ENCODE peak calls at places on chromosomes 4 and X, in five cellular contexts. U is upper lobe of left lung, D is tibial nerve, V is ovary, O is IMR-90. L is an unnamed sample.

GRCh38 chr4:7960790-7961655 is 21.4 kb upstream of the AFAP1 start:
- DNase-seq in U (peak), D (no peak), V (peak), O (peak), L (no peak)

GRCh38 chrX:134601240-134601639 is 57.0 kb downstream of the PLAC1 start:
- DNase-seq in U (no peak), D (no peak), V (no peak), O (peak), L (no peak)

GRCh38 chrX:12080265-12080664 is 58.0 kb upstream of the FRMPD4 start:
- DNase-seq in U (no peak), D (no peak), V (no peak), O (peak), L (no peak)

GRCh38 chr4:150972592-150972991 is 42.5 kb downstream of the LRBA start:
- DNase-seq in U (no peak), D (no peak), V (no peak), O (peak), L (no peak)

GRCh38 chr4:113293043-113293560 is 243.6 kb downstream of the ANK2 start:
- DNase-seq in U (no peak), D (no peak), V (peak), O (peak), L (no peak)

GRCh38 chrX:125289209-125289608 is 30.5 kb upstream of the TEX13C start:
- DNase-seq in U (no peak), D (no peak), V (no peak), O (peak), L (no peak)

GRCh38 chrX:96929036-96929435 is 45.3 kb downstream of the RPA4 start:
- DNase-seq in U (no peak), D (no peak), V (no peak), O (no peak), L (no peak)

GRCh38 chr4:147332101-147332500 is 148.8 kb upstream of the EDNRA start:
- DNase-seq in U (no peak), D (no peak), V (no peak), O (no peak), L (no peak)

GRCh38 chr4:177573487-177573886 is 131.2 kb upstream of the AGA start:
- DNase-seq in U (no peak), D (no peak), V (no peak), O (peak), L (no peak)

GRCh38 chr4:128978985-128979384 is 114.4 kb downstream of the SCLT1 start:
- DNase-seq in U (no peak), D (no peak), V (no peak), O (no peak), L (no peak)

GRCh38 chr4:185112104-185112503 is 31.0 kb upstream of the SLC25A4 start:
- DNase-seq in U (peak), D (no peak), V (peak), O (peak), L (no peak)

GRCh38 chr4:185117300-185117934 is 25.6 kb upstream of the SLC25A4 start:
- DNase-seq in U (no peak), D (no peak), V (no peak), O (no peak), L (no peak)

GRCh38 chr4:185119927-185120630 is 23.0 kb upstream of the SLC25A4 start:
- DNase-seq in U (no peak), D (no peak), V (no peak), O (peak), L (peak)

GRCh38 chr4:185113340-185113739 is 29.7 kb upstream of the SLC25A4 start:
- DNase-seq in U (no peak), D (no peak), V (no peak), O (peak), L (no peak)

DNA sequence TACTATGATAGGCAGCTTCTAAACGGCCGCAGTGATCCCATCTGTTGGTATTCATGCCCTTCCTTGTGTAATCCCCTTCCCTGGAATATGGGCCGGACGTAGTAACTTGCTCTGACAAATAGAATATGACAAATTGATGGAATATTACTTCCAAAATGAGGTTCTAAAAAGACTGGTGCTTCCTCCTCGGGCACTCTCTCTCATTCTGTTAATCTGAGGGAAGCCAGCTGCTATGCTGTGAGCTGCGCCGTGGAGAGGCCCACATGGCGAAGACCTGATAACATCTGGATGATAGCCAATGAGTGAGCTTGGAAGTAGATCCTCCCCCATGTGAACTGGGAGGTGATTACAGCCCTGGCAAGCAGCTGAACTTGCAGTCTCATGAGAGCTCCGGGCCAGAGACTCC is 27.2 kb upstream of the SLC25A4 start:
- DNase-seq in U (peak), D (no peak), V (peak), O (peak), L (peak)
- TF ChIP-seq POLR2A in U (no peak), D (no peak), V (no peak), O (no peak), L (no peak)

GRCh38 chr4:143555676-143556075 is 42.2 kb downstream of the SMARCA5 start:
- DNase-seq in U (peak), D (no peak), V (no peak), O (peak), L (no peak)

GRCh38 chr4:143558286-143558685 is 44.8 kb downstream of the SMARCA5 start:
- DNase-seq in U (no peak), D (no peak), V (no peak), O (no peak), L (peak)

GRCh38 chr4:143559757-143560147 is 46.2 kb downstream of the SMARCA5 start:
- DNase-seq in U (no peak), D (no peak), V (no peak), O (no peak), L (no peak)

GRCh38 chr4:143554728-143555597 is 41.5 kb downstream of the SMARCA5 start:
- DNase-seq in U (no peak), D (no peak), V (no peak), O (no peak), L (no peak)

DNA sequence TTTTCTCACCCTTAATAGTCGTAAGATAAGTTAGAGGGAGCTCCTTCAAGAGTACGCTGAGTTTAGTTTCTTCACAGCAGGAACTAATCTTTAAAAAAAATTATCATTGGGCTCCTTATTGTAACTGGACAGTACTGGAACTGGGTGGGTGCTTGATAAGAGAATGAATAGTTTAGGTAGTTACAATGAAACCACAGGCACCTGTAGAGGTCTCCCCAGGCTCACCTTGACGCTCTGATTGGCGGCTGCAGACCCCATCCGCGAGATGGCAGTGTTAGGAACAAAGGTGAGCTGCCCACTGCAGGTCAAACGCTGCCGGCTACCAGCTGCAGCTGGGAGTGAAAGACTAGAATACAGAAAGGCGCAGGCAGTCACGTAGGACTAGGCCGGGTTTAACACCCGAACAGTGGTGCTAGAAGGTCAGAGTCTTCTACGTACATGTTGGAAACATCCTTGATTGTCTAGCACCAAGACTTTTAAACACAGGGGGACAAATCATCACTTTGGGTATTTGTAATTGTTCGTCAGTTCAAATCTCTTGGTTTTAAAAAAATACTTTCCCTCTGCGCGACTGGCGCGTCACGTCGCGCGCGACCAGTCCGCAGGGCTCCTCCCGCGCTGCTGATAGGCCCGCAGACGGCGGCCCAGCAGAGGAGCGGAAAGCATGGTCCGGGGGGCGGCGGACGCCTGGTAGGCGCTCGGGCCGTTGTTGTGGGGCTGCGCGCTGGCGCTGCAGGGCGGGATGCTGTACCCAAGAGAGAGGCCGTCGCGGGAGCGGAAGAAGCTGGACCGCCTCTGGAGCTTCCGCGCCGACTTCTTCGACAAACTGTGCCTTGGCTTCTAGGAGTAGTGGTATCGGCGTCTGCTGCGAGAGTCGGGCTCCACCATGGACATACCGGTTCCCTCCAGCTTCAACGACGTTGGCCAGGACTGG is 45.6 kb downstream of the SMARCA5 start:
- DNase-seq in U (peak), D (peak), V (peak), O (peak), L (peak)
- TF ChIP-seq POLR2A in U (no peak), D (no peak), V (no peak), O (no peak), L (peak)

DNA sequence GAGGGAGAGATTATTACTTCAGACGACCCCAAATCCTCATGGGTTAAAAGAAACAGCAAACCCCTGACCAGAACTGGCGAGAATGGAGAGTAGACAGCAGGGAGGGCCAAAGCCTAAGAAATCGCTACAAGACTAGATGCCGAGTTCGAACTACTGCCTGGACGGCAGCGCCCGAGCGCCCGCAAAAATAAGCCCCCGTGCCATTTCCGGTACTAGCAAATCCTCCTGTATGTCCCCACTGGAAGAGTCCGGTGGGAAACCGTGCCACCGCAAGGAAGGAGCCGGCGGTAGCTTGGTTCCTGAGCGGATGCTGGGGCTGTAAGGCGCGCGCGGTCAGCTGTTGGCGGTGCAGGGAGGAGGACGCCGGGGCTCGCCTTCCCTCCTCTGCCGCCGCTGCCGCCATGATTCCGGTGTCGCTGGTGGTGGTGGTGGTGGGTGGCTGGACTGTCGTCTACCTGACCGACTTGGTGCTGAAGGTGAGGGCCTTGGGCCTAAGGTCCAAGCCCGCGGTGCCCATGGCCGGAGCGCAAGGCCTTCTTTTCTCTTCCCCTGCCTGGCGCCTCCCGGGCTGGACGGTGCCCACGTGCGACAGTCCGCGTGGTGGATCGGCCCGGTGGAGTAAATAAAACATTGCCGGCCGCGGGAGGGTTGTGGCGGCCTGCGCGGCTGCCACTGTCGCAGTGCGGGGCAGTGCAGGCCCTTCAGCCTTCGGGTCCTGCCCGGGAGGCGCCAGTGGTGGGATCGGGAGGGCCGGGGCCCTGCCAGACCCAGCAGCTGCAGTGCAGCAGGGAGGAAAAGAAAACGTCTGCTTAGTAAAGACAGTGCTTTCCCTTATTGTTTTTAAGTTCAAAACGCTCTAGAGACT is at the start of gene MBTPS2:
- DNase-seq in U (peak), D (peak), V (peak), O (peak), L (peak)
- TF ChIP-seq POLR2A in U (peak), D (peak), V (peak), O (peak), L (peak)

GRCh38 chrX:16771483-16772398 is 14.5 kb upstream of the TXLNG start:
- DNase-seq in U (no peak), D (no peak), V (no peak), O (peak), L (peak)
- TF ChIP-seq POLR2A in U (no peak), D (no peak), V (no peak), O (peak), L (peak)

GRCh38 chrX:47631676-47632075 is 1.9 kb upstream of the CFP start:
- DNase-seq in U (no peak), D (no peak), V (no peak), O (no peak), L (no peak)

GRCh38 chrX:47637546-47638195 is 7.9 kb upstream of the CFP start:
- DNase-seq in U (peak), D (no peak), V (no peak), O (no peak), L (peak)

GRCh38 chrX:47632664-47633063 is 2.9 kb upstream of the CFP start:
- DNase-seq in U (peak), D (no peak), V (no peak), O (no peak), L (no peak)

GRCh38 chrX:47634871-47635575 is 5.3 kb upstream of the CFP start:
- DNase-seq in U (no peak), D (no peak), V (no peak), O (no peak), L (no peak)

DNA sequence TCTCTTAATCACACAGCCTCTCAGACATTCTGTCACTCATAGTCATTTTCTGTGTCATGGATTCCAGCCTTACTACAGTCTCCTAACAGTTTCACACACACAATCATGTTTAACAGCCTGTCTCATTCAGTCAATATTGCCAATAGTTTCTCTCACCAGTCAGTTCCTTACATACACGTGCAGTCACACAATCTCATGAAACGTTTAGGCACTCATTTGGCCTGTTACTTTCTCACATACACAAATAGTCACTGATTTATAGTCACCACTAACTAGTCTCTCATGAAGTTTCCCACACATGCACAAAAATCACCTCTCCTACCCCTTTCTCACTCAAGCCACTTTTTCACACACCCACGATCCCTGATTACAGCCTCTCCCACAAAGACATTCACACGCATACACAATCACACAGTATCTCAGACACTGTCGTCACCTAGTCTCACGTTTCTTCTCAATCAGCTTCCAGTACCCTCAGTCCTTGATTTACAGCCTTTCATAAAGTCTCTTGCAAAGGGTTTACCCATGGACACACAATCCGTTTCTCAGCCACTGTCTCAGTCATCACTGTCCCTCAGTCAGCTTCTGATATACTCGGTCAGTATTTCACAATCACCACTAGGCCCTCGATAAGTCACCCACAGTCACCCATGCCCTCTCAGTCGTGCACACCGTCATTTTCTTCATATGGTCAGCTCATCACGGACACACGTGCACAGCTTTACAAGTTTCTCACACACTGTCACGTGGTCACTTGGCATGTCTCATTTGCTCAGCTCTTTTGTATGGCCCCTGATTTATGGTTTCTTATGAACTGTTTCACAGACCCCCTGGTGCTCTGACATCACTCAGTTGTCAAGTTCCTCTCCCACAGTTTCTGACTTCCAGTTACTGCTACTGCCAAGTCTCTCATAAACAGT is 4.2 kb upstream of the CFP start:
- DNase-seq in U (no peak), D (no peak), V (no peak), O (peak), L (no peak)
- TF ChIP-seq POLR2A in U (no peak), D (no peak), V (no peak), O (no peak), L (no peak)